ENCODE peak calls at places on chromosome 21, in ten cellular contexts. X, P, H, Z, G, I, W, Y, R and C are unnamed samples. For H3K9me3, the result is how much of the 10 kb centered on the place peaks cover.

GRCh38 chr21:24045775-24046215 is 1561.5 kb downstream of the MRPL39 start:
- DNase-seq in X (peak), P (peak), H (peak), Z (no peak), G (no peak), I (peak), W (peak), Y (peak), R (peak), C (no peak)

GRCh38 chr21:41684381-41685245 is 82.2 kb downstream of the RIPK4 start:
- DNase-seq in X (no peak), P (no peak), H (peak), Z (no peak), G (no peak), I (no peak), W (no peak), Y (no peak), R (no peak), C (no peak)

GRCh38 chr21:39216290-39216689 is 33.0 kb upstream of the PSMG1 start:
- DNase-seq in X (no peak), P (no peak), H (no peak), Z (no peak), G (no peak), I (no peak), W (no peak), Y (no peak), R (no peak), C (no peak)

GRCh38 chr21:38660333-38661295 is 145.1 kb upstream of the ETS2 start:
- DNase-seq in X (no peak), P (no peak), H (peak), Z (no peak), G (no peak), I (peak), W (peak), Y (no peak), R (peak), C (no peak)

GRCh38 chr21:37490084-37490483 is 123.5 kb downstream of the DYRK1A start:
- DNase-seq in X (no peak), P (no peak), H (no peak), Z (no peak), G (no peak), I (no peak), W (no peak), Y (no peak), R (no peak), C (no peak)

GRCh38 chr21:38277501-38278111 is 20.8 kb downstream of the KCNJ15 start:
- DNase-seq in X (peak), P (no peak), H (peak), Z (no peak), G (no peak), I (peak), W (peak), Y (no peak), R (no peak), C (no peak)

GRCh38 chr21:41895643-41896493 is 16.7 kb upstream of the PRDM15 start:
- DNase-seq in X (peak), P (no peak), H (no peak), Z (no peak), G (no peak), I (no peak), W (no peak), Y (no peak), R (no peak), C (peak)

GRCh38 chr21:42796327-42797062 is 82.8 kb downstream of the WDR4 start:
- DNase-seq in X (no peak), P (no peak), H (no peak), Z (no peak), G (no peak), I (no peak), W (no peak), Y (no peak), R (no peak), C (no peak)

GRCh38 chr21:42614811-42615342 is 38.5 kb upstream of the PDE9A start:
- DNase-seq in X (no peak), P (no peak), H (peak), Z (peak), G (peak), I (peak), W (peak), Y (peak), R (no peak), C (peak)

GRCh38 chr21:38120984-38121855 is 135.6 kb upstream of the KCNJ15 start:
- DNase-seq in X (no peak), P (no peak), H (no peak), Z (no peak), G (no peak), I (no peak), W (no peak), Y (peak), R (no peak), C (no peak)

GRCh38 chr21:36627242-36627641 is 71.7 kb upstream of the SIM2 start:
- DNase-seq in X (no peak), P (no peak), H (peak), Z (no peak), G (no peak), I (no peak), W (no peak), Y (no peak), R (no peak), C (no peak)

GRCh38 chr21:45997495-45998275 is 16.1 kb downstream of the COL6A1 start:
- DNase-seq in X (peak), P (peak), H (no peak), Z (no peak), G (no peak), I (peak), W (peak), Y (peak), R (peak), C (no peak)

GRCh38 chr21:43307677-43308070 is 119.3 kb downstream of the SIK1 start:
- DNase-seq in X (peak), P (no peak), H (no peak), Z (no peak), G (no peak), I (no peak), W (peak), Y (no peak), R (no peak), C (no peak)

GRCh38 chr21:37398697-37399096 is 32.1 kb downstream of the DYRK1A start:
- DNase-seq in X (no peak), P (no peak), H (no peak), Z (no peak), G (no peak), I (no peak), W (no peak), Y (no peak), R (no peak), C (no peak)

GRCh38 chr21:31634993-31635392 is 24.5 kb upstream of the SOD1 start:
- DNase-seq in X (no peak), P (no peak), H (no peak), Z (no peak), G (no peak), I (no peak), W (no peak), Y (no peak), R (no peak), C (no peak)

GRCh38 chr21:23952269-23952668 is 1655.0 kb downstream of the MRPL39 start:
- DNase-seq in X (no peak), P (no peak), H (no peak), Z (no peak), G (no peak), I (no peak), W (no peak), Y (no peak), R (no peak), C (no peak)

GRCh38 chr21:42336065-42336464 is 14.7 kb downstream of the TFF2 start:
- DNase-seq in X (peak), P (no peak), H (no peak), Z (no peak), G (no peak), I (no peak), W (no peak), Y (no peak), R (no peak), C (no peak)

GRCh38 chr21:35244514-35244913 is 195.4 kb upstream of the RUNX1 start:
- DNase-seq in X (no peak), P (no peak), H (peak), Z (no peak), G (no peak), I (no peak), W (no peak), Y (no peak), R (no peak), C (no peak)

GRCh38 chr21:45818276-45818903 is 163.2 kb upstream of the COL6A1 start:
- DNase-seq in X (peak), P (no peak), H (peak), Z (no peak), G (no peak), I (no peak), W (no peak), Y (no peak), R (no peak), C (no peak)

GRCh38 chr21:39022901-39023693 is 160.2 kb downstream of the PSMG1 start:
- DNase-seq in X (peak), P (no peak), H (peak), Z (no peak), G (no peak), I (peak), W (no peak), Y (no peak), R (peak), C (no peak)

GRCh38 chr21:22536511-22536910 is 1538.3 kb downstream of the NCAM2 start:
- DNase-seq in X (no peak), P (no peak), H (peak), Z (no peak), G (no peak), I (no peak), W (no peak), Y (no peak), R (no peak), C (no peak)

GRCh38 chr21:15063821-15064575 is 802 bp downstream of the NRIP1 start:
- DNase-seq in X (peak), P (peak), H (peak), Z (no peak), G (no peak), I (peak), W (peak), Y (peak), R (peak), C (no peak)

GRCh38 chr21:45841033-45841432 is 140.5 kb upstream of the COL6A1 start:
- DNase-seq in X (no peak), P (no peak), H (no peak), Z (no peak), G (no peak), I (no peak), W (no peak), Y (no peak), R (no peak), C (no peak)

GRCh38 chr21:45987121-45987711 is 5.6 kb downstream of the COL6A1 start:
- DNase-seq in X (peak), P (peak), H (peak), Z (no peak), G (no peak), I (peak), W (peak), Y (peak), R (peak), C (no peak)

GRCh38 chr21:42651515-42652401 is 1.7 kb upstream of the PDE9A start:
- DNase-seq in X (no peak), P (no peak), H (no peak), Z (no peak), G (no peak), I (no peak), W (no peak), Y (no peak), R (peak), C (no peak)

GRCh38 chr21:33026299-33026858 is 644 bp downstream of the OLIG2 start:
- DNase-seq in X (peak), P (no peak), H (no peak), Z (no peak), G (no peak), I (no peak), W (no peak), Y (no peak), R (no peak), C (no peak)
- H3K9me3 ChIP-seq in X (under half), P (under half), H (under half), Z (under half), G (under half), I (under half), W (under half), Y (under half), R (under half), C (under half)

GRCh38 chr21:30129246-30129645 is 37.4 kb downstream of the CLDN17 start:
- DNase-seq in X (no peak), P (no peak), H (no peak), Z (no peak), G (no peak), I (no peak), W (no peak), Y (no peak), R (no peak), C (no peak)
- H3K9me3 ChIP-seq in X (under half), P (under half), H (under half), Z (under half), G (under half), I (under half), W (under half), Y (under half), R (under half), C (under half)

GRCh38 chr21:44737706-44738354 is 26.5 kb upstream of the TSPEAR start:
- DNase-seq in X (no peak), P (no peak), H (peak), Z (no peak), G (no peak), I (no peak), W (no peak), Y (no peak), R (no peak), C (no peak)
- H3K9me3 ChIP-seq in X (under half), P (under half), H (under half), Z (under half), G (under half), I (under half), W (under half), Y (under half), R (half or more), C (under half)

DNA sequence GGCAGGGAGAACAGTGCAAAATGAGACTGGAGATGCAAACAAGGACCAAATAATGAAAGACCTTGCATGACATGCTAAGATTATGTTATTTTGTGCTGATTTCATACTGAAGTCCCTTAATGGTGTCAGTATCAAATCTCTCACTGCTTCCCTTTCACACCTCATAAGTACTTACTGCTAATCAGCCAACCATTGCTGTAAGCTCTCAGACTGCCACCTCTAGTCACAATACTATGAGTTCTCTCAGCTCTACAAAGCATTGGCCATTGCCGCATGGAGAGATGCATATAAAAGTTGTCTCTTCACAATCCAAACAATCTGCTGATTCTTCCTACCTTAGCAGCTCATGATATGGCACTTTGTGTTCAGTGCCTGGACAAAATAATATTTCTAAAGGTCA is 375.4 kb downstream of the LTN1 start:
- DNase-seq in X (no peak), P (no peak), H (no peak), Z (no peak), G (no peak), I (no peak), W (no peak), Y (no peak), R (no peak), C (no peak)
- H3K9me3 ChIP-seq in X (under half), P (under half), H (under half), Z (under half), G (under half), I (under half), W (under half), Y (under half), R (under half), C (under half)

DNA sequence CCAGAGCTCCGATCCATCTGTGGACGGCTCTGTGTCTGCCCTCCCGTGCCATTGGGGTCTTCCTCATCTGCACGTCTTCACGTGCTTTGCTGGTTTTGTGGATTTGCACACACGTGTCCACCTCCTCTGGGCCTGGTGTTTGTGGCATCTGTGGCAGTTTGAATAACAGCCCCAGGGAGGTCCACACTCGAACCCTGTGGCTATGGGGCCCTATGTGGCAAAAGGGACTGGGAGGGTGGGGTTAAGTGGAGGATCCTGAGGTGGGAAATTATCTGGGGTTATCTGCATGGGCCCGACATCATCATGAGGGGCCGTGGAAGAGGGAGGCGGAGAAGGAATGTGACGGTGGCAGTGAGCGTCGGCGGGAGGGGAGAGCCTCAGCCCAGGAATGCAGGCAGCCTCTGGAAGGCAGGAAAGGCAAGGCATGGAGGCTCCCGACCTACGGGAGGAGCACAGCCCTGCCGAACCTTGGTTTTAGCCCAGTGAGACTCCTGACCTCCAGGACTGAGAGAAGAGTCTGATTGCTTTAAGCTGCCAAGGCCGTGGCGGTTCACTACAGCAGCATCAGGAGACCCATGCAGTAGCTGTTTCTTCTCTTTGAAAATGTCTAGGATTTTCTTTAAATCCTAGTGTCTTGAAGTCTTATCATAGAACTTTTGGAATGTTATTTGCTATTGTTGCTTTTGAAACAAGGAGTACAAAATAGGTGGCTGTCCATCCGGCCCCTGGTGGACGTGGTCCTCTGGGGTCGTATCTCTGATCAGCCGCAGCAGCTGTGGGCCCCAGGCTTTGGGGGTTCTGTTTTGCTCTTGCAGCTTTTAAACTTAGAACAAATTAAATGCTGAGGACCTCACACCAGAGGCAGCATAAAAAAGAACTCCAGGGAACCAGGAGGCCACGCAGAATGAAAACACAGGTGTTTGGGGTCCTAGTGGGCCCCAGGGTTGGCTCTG is 40.0 kb upstream of the LRRC3 start:
- DNase-seq in X (peak), P (peak), H (no peak), Z (no peak), G (no peak), I (no peak), W (peak), Y (no peak), R (no peak), C (no peak)
- H3K9me3 ChIP-seq in X (under half), P (under half), H (under half), Z (under half), G (under half), I (under half), W (under half), Y (under half), R (under half), C (under half)

GRCh38 chr21:40472026-40472425 is 374.9 kb downstream of the DSCAM start:
- DNase-seq in X (no peak), P (no peak), H (no peak), Z (no peak), G (no peak), I (no peak), W (no peak), Y (no peak), R (no peak), C (no peak)
- H3K9me3 ChIP-seq in X (under half), P (under half), H (under half), Z (under half), G (under half), I (under half), W (under half), Y (under half), R (under half), C (under half)

GRCh38 chr21:10430007-10430406 is 91.4 kb upstream of the TPTE start:
- DNase-seq in X (no peak), P (no peak), H (no peak), Z (no peak), G (no peak), I (no peak), W (no peak), Y (no peak), R (no peak), C (no peak)
- H3K9me3 ChIP-seq in X (under half), P (under half), H (under half), Z (under half), G (under half), I (under half), W (half or more), Y (under half), R (under half), C (under half)